ENCODE peak calls at places on chromosomes 11 and 22, in seven cellular contexts. S is transverse colon, Z is IMR-90, H is A549, Q is NB4, T is heart left ventricle, K is testis. G is an unnamed sample.

GRCh38 chr11:109772846-109773400 is 320.3 kb upstream of the ZC3H12C start:
- DNase-seq in H (no peak), K (no peak), Q (no peak), T (no peak), Z (no peak), S (no peak), G (no peak)

GRCh38 chr11:3107608-3108182 is 50.5 kb upstream of the CARS1 start:
- DNase-seq in K (no peak), S (no peak), H (no peak), Q (no peak), Z (no peak), T (peak), G (no peak)

GRCh38 chr22:37609240-37610152 is 862 bp downstream of the GGA1 start:
- DNase-seq in Q (peak), S (no peak), Z (no peak), H (no peak), K (peak), T (peak), G (peak)

GRCh38 chr22:49967333-49968241 is 7.0 kb downstream of the PIM3 start:
- DNase-seq in Z (no peak), S (peak), H (no peak), K (peak), T (peak), Q (no peak), G (no peak)

GRCh38 chr11:31487848-31488247 is 21.6 kb downstream of the IMMP1L start:
- DNase-seq in K (peak), T (no peak), S (no peak), Z (peak), H (peak), Q (peak), G (peak)

GRCh38 chr11:27248430-27249207 is 114.4 kb downstream of the CCDC34 start:
- DNase-seq in S (no peak), T (peak), H (no peak), Q (no peak), Z (no peak), K (no peak), G (no peak)

GRCh38 chr11:58965246-58965985 is 26.1 kb downstream of the GLYATL1 start:
- DNase-seq in H (no peak), S (no peak), K (no peak), Z (peak), T (no peak), Q (no peak), G (no peak)

GRCh38 chr11:76329983-76330382 is 50.9 kb downstream of the THAP12 start:
- DNase-seq in H (no peak), T (no peak), S (no peak), Z (no peak), Q (no peak), K (no peak), G (no peak)

GRCh38 chr22:40040927-40041326 is 46.2 kb downstream of the FAM83F start:
- DNase-seq in Z (no peak), K (peak), H (no peak), T (peak), S (peak), Q (no peak), G (peak)

GRCh38 chr11:403021-403760 is 9.2 kb downstream of the PKP3 start:
- DNase-seq in T (peak), S (no peak), Z (no peak), K (no peak), Q (no peak), H (no peak), G (no peak)

GRCh38 chr22:36145881-36146280 is 14.7 kb downstream of the APOL3 start:
- DNase-seq in Z (no peak), T (no peak), Q (no peak), S (no peak), K (peak), H (no peak), G (no peak)

GRCh38 chr11:86063536-86063935 is 5.3 kb downstream of the PICALM start:
- DNase-seq in Z (no peak), H (no peak), S (no peak), T (no peak), Q (no peak), K (no peak), G (no peak)

GRCh38 chr11:96878299-96879051 is 488.7 kb downstream of the JRKL start:
- DNase-seq in S (no peak), K (no peak), T (no peak), Z (no peak), H (no peak), Q (no peak), G (no peak)

GRCh38 chr11:75319035-75319877 is 32.2 kb downstream of the ARRB1 start:
- DNase-seq in K (no peak), T (no peak), H (no peak), Z (peak), S (peak), Q (no peak), G (no peak)

GRCh38 chr22:36948273-36949055 is 35.0 kb downstream of the CSF2RB start:
- DNase-seq in K (no peak), Q (no peak), H (no peak), Z (no peak), T (no peak), S (no peak), G (no peak)

DNA sequence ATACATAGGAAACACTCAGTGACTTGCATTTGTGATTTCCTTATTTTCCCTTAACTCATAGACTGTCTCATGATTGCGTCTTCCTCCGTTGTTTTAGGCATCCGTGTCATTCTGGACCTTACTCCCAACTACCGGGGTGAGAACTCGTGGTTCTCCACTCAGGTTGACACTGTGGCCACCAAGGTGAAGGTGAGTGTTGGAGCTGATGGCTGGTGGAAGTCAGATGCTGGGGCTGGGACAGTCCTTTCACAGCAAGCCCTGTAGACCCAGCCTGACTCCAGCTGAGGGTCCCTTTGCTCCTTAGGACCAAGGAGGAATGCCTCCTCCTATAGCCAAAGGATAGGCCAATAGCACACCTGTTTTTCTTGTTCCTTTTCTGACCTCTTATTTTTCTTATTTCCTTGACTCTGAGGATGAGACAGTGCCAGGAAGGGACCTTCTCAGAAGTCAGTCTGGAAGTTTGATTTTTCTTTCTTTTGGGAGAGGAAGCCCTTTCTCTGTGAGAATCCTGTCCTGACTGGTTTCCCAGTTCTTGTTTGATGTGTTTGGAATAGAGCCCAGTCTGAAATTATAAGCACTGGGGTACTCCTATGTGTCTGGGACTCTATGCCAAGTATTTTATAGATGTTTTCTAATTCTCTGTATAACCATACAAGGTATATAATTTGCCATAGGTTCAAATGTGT is 2.3 kb downstream of the SLC3A2 start:
- DNase-seq in K (no peak), H (no peak), Z (no peak), Q (no peak), S (no peak), T (no peak), G (peak)
- TF ChIP-seq POLR2A in K (no peak), H (no peak), Z (no peak), Q (no peak), S (no peak), T (no peak), G (no peak)

GRCh38 chr11:107561688-107562087 is 3.8 kb downstream of the ALKBH8 start:
- DNase-seq in Z (peak), H (peak), S (no peak), Q (no peak), K (no peak), T (no peak), G (no peak)

GRCh38 chr11:107563702-107564101 is 1.8 kb downstream of the ALKBH8 start:
- DNase-seq in Z (peak), H (peak), Q (peak), S (peak), K (peak), T (peak), G (peak)

GRCh38 chr11:107565219-107565937 is at the start of gene ALKBH8:
- DNase-seq in Q (peak), K (peak), H (peak), Z (peak), S (peak), T (peak), G (peak)

GRCh38 chr11:107564877-107565218 is 687 bp downstream of the ALKBH8 start:
- DNase-seq in H (no peak), Q (no peak), S (no peak), T (no peak), Z (no peak), K (no peak), G (no peak)

GRCh38 chr11:107562647-107563208 is 2.8 kb downstream of the ALKBH8 start:
- DNase-seq in H (peak), T (no peak), Q (peak), Z (peak), K (no peak), S (no peak), G (no peak)
- TF ChIP-seq POLR2A in H (no peak), T (no peak), Q (no peak), Z (no peak), K (no peak), S (no peak), G (no peak)

GRCh38 chr11:57643802-57644201 is 5.9 kb downstream of the YPEL4 start:
- DNase-seq in T (no peak), S (no peak), Q (no peak), H (no peak), Z (peak), K (no peak), G (no peak)

GRCh38 chr11:57646221-57646620 is 3.5 kb downstream of the YPEL4 start:
- DNase-seq in Q (peak), Z (no peak), H (no peak), T (peak), K (no peak), S (no peak), G (peak)

GRCh38 chr11:57645716-57646085 is 4.0 kb downstream of the YPEL4 start:
- DNase-seq in Z (no peak), Q (no peak), S (no peak), T (no peak), H (no peak), K (no peak), G (peak)

GRCh38 chr11:57646756-57647303 is 2.9 kb downstream of the YPEL4 start:
- DNase-seq in T (no peak), K (no peak), S (no peak), H (no peak), Z (no peak), Q (no peak), G (peak)

GRCh38 chr11:57644748-57645715 is 4.7 kb downstream of the YPEL4 start:
- DNase-seq in Q (peak), Z (peak), H (peak), S (peak), K (peak), T (peak), G (peak)
- TF ChIP-seq POLR2A in Q (no peak), Z (no peak), H (no peak), S (no peak), K (no peak), T (no peak), G (peak)

GRCh38 chr11:68545796-68546195 is 85.2 kb downstream of the PPP6R3 start:
- DNase-seq in K (no peak), H (no peak), S (no peak), Z (no peak), T (no peak), Q (no peak), G (no peak)
- TF ChIP-seq POLR2A in K (no peak), H (no peak), S (no peak), Z (no peak), T (no peak), Q (no peak), G (no peak)

DNA sequence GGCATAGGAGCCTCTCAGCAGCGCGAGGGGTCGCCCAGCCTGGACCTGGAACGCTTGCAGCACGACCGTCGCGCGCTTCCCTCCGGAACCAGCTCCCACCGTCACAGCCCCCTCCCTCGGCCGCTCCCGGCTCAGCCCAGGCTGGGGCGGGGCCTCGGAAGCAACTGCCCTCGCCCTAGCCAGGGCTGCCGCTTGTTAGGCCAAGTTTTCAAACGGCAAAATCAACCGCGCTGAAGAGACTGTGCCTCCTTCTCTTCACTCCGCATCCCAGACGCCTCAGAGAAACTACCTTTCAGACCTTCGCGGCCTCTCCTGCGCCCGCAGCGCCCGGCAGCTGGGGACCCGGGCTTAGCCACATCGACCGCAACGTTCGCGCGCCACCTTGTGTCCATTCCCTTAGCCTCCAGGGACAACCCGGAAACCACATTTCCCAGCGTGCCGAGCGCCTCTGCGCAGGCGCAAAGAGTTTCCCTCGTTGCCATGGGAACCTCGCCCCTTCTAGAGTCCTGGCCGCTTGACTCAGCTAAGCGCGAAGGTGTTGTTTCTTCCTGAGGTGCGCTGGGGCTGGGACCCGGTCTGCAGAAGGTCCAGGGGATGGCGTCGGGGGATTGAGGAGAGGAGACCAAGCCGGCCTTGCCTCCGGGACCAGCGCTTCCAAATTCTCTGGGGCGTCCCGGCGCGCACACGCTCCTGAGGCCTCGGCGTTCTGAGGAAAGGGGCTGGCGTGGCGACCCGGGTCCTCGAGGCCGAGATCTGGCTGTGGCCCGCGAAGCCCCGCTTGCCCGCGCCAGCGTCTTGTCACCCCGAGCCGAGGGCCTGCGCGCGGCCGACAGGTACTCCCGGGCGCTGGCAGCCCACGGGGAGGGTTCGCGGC is 14.3 kb downstream of the SSH3 start:
- DNase-seq in H (peak), K (peak), Q (peak), Z (peak), T (peak), S (peak), G (peak)
- TF ChIP-seq POLR2A in H (peak), K (no peak), Q (peak), Z (peak), T (no peak), S (peak), G (peak)

GRCh38 chr11:102421262-102421661 is 31.3 kb downstream of the TMEM123 start:
- DNase-seq in S (no peak), H (no peak), Q (no peak), T (no peak), Z (no peak), K (no peak), G (no peak)

GRCh38 chr11:102416974-102417373 is 35.6 kb downstream of the TMEM123 start:
- DNase-seq in K (no peak), T (no peak), H (no peak), S (no peak), Q (no peak), Z (no peak), G (no peak)

GRCh38 chr11:102419181-102419580 is 33.4 kb downstream of the TMEM123 start:
- DNase-seq in Z (no peak), K (no peak), S (no peak), Q (no peak), T (no peak), H (no peak), G (no peak)

GRCh38 chr11:102422817-102423725 is 29.5 kb downstream of the TMEM123 start:
- DNase-seq in Q (no peak), Z (no peak), H (no peak), K (no peak), S (no peak), T (no peak), G (no peak)

DNA sequence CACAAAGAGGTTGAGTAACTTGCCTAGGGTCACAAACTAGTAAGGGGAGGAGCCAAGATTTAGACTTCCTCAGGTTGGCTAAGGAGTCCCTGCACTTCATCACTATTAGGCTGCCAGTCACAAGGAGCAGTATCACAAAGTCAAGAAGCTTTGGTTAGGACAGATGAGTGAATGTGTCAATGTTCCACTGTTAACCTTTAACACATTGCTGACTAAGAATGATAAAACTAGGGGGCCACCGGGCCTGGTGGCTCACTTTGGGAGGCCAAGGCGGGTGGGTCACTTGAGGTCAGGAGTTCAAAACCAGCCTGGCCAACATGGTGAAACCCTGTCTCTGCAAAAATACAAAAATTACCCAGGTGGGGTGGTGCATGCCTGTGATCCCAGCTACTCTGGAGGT is 32.0 kb downstream of the TMEM123 start:
- DNase-seq in Q (no peak), Z (no peak), H (no peak), S (no peak), K (no peak), T (no peak), G (no peak)
- TF ChIP-seq POLR2A in Q (no peak), Z (no peak), H (no peak), S (no peak), K (no peak), T (no peak), G (no peak)

DNA sequence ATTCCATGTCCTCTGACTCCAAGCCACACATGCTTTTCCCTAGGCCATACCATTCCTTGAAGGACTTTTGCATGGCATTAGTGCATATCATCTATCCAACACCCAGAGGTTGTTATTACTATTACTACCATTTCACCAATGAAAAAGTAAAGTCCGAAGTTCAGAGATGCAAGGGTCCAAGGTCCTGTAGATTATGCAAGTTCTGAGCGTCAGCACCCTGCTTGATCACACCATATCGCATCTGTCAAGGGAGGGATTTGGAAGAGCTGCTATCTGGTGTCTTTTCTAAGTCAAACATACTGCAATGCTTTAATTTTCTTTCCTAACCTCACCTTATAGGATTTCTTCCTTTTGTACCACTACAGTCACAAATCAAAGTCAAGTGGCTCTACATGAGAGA is 214.7 kb upstream of the CADM1 start:
- DNase-seq in Z (no peak), K (no peak), T (no peak), H (no peak), Q (no peak), S (no peak), G (no peak)
- TF ChIP-seq POLR2A in Z (no peak), K (no peak), T (no peak), H (no peak), Q (no peak), S (no peak), G (no peak)

G was measured in erythroblast.